ENCODE peak calls at places on chromosomes 11 and 22, in four cellular contexts. One of them, this sample, is unnamed.

GRCh38 chr11:61309739-61310138 is 14.6 kb upstream of the VWCE start:
- DNase-seq in stomach: no peak
- DNase-seq in transverse colon: no peak
- DNase-seq in K562: no peak
- DNase-seq in this sample: no peak

GRCh38 chr11:113593698-113594308 is 112.3 kb downstream of the TMPRSS5 start:
- DNase-seq in stomach: no peak
- DNase-seq in transverse colon: no peak
- DNase-seq in K562: peak; percentile 16
- DNase-seq in this sample: no peak

GRCh38 chr11:32418836-32419235 is 16.5 kb downstream of the WT1 start:
- DNase-seq in stomach: no peak
- DNase-seq in transverse colon: no peak
- DNase-seq in K562: no peak
- DNase-seq in this sample: no peak

GRCh38 chr11:61671527-61671926 is 8.7 kb upstream of the DAGLA start:
- DNase-seq in stomach: no peak
- DNase-seq in transverse colon: peak; percentile 60
- DNase-seq in K562: no peak
- DNase-seq in this sample: no peak

GRCh38 chr11:2092956-2093412 is 46.2 kb downstream of the IGF2 start:
- DNase-seq in stomach: peak; percentile 98
- DNase-seq in transverse colon: peak; percentile 71
- DNase-seq in K562: no peak
- DNase-seq in this sample: peak; percentile 25

GRCh38 chr11:69297225-69297925 is 3.4 kb downstream of the MYEOV start:
- DNase-seq in stomach: peak; percentile 92
- DNase-seq in transverse colon: peak; percentile 94
- DNase-seq in K562: peak; percentile 87
- DNase-seq in this sample: peak; percentile 93

GRCh38 chr11:118657709-118658108 is 21.7 kb downstream of the TREH start:
- DNase-seq in stomach: no peak
- DNase-seq in transverse colon: no peak
- DNase-seq in K562: no peak
- DNase-seq in this sample: no peak

GRCh38 chr11:134508219-134508990 is 96.4 kb upstream of the B3GAT1 start:
- DNase-seq in stomach: peak; percentile 20
- DNase-seq in transverse colon: no peak
- DNase-seq in K562: no peak
- DNase-seq in this sample: no peak

GRCh38 chr11:29012507-29012906 is 904.3 kb downstream of the METTL15 start:
- DNase-seq in stomach: no peak
- DNase-seq in transverse colon: no peak
- DNase-seq in K562: no peak
- DNase-seq in this sample: no peak

GRCh38 chr11:120061036-120061760 is 76.7 kb downstream of the TRIM29 start:
- DNase-seq in stomach: no peak
- DNase-seq in transverse colon: no peak
- DNase-seq in K562: no peak
- DNase-seq in this sample: no peak

GRCh38 chr11:76795285-76795935 is 12.3 kb downstream of the TSKU start:
- DNase-seq in stomach: peak; percentile 22
- DNase-seq in transverse colon: no peak
- DNase-seq in K562: no peak
- DNase-seq in this sample: no peak

GRCh38 chr22:50371101-50371648 is 28.0 kb downstream of the PPP6R2 start:
- DNase-seq in stomach: no peak
- DNase-seq in transverse colon: no peak
- DNase-seq in K562: no peak
- DNase-seq in this sample: no peak

GRCh38 chr11:1299621-1300020 is 9.8 kb downstream of the TOLLIP start:
- DNase-seq in stomach: peak; percentile 22
- DNase-seq in transverse colon: no peak
- DNase-seq in K562: no peak
- DNase-seq in this sample: no peak

GRCh38 chr11:86047275-86047991 is 21.5 kb downstream of the PICALM start:
- DNase-seq in stomach: no peak
- DNase-seq in transverse colon: no peak
- DNase-seq in K562: no peak
- DNase-seq in this sample: no peak

GRCh38 chr11:65072631-65072966 is 11.2 kb downstream of the CDCA5 start:
- DNase-seq in stomach: no peak
- DNase-seq in transverse colon: no peak
- DNase-seq in K562: no peak
- DNase-seq in this sample: no peak

GRCh38 chr11:65078151-65078550 is 5.7 kb downstream of the CDCA5 start:
- DNase-seq in stomach: peak; percentile 83
- DNase-seq in transverse colon: peak; percentile 86
- DNase-seq in K562: peak; percentile 62
- DNase-seq in this sample: no peak

GRCh38 chr11:65078786-65079342 is 5.0 kb downstream of the CDCA5 start:
- DNase-seq in stomach: no peak
- DNase-seq in transverse colon: no peak
- DNase-seq in K562: no peak
- DNase-seq in this sample: no peak

GRCh38 chr11:65071907-65072630 is 11.8 kb downstream of the CDCA5 start:
- DNase-seq in stomach: no peak
- DNase-seq in transverse colon: no peak
- DNase-seq in K562: no peak
- DNase-seq in this sample: no peak

GRCh38 chr11:65077466-65077865 is 6.4 kb downstream of the CDCA5 start:
- DNase-seq in stomach: no peak
- DNase-seq in transverse colon: no peak
- DNase-seq in K562: no peak
- DNase-seq in this sample: no peak
- TF ChIP-seq CTCF in stomach: no peak
- TF ChIP-seq CTCF in transverse colon: no peak
- TF ChIP-seq CTCF in K562: peak; percentile 6
- TF ChIP-seq CTCF in this sample: no peak

DNA sequence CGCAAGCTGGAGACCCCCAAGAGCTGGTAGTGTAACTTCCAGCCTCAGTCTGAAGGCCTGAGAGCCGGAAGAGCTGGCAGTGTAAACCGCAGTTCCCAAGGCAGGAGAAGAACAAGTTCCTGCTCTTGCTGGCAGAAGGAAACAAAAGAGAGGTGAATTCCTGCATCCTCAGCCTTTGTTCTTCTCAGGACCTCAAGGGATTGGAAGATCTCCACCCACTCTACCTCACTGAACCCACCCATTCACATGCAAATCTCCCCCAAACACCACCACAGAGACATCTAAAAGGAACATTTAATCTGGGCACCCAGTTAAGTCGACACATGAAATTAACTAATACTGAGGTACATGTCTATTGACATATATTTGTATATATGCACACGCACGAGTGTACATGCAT is 1310.3 kb downstream of the TBC1D22A start:
- DNase-seq in stomach: no peak
- DNase-seq in transverse colon: no peak
- DNase-seq in K562: no peak
- DNase-seq in this sample: no peak
- H3K27ac ChIP-seq in stomach: no peak overlapping the region
- H3K27ac ChIP-seq in transverse colon: no peak overlapping the region
- H3K27ac ChIP-seq in K562: no peak overlapping the region
- H3K27ac ChIP-seq in this sample: no peak overlapping the region

GRCh38 chr11:88398372-88399140 is 61.0 kb upstream of the CTSC start:
- DNase-seq in stomach: no peak
- DNase-seq in transverse colon: no peak
- DNase-seq in K562: no peak
- DNase-seq in this sample: no peak
- TF ChIP-seq EP300 in stomach: no peak
- TF ChIP-seq EP300 in transverse colon: no peak
- TF ChIP-seq EP300 in K562: no peak
- TF ChIP-seq EP300 in this sample: no peak

DNA sequence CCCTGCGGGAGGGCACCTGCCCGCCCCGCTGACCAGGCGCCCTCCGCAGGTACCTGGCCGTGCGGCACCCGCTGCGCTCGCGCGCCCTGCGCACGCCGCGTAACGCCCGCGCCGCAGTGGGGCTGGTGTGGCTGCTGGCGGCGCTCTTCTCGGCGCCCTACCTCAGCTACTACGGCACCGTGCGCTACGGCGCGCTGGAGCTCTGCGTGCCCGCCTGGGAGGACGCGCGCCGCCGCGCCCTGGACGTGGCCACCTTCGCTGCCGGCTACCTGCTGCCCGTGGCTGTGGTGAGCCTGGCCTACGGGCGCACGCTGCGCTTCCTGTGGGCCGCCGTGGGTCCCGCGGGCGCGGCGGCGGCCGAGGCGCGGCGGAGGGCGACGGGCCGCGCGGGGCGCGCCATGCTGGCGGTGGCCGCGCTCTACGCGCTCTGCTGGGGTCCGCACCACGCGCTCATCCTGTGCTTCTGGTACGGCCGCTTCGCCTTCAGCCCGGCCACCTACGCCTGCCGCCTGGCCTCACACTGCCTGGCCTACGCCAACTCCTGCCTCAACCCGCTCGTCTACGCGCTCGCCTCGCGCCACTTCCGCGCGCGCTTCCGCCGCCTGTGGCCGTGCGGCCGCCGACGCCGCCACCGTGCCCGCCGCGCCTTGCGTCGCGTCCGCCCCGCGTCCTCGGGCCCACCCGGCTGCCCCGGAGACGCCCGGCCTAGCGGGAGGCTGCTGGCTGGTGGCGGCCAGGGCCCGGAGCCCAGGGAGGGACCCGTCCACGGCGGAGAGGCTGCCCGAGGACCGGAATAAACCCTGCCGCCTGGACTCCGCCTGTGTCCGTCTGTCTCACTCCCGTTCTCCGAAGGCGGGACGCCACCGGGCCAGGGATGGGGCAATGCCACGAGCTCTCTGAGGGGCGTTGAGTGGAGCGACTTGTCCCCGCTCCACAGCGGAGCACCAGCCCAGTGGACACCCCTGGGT is 1.8 kb downstream of the GALR3 start:
- DNase-seq in stomach: no peak
- DNase-seq in transverse colon: no peak
- DNase-seq in K562: no peak
- DNase-seq in this sample: no peak
- TF ChIP-seq CTCF in stomach: no peak
- TF ChIP-seq CTCF in transverse colon: no peak
- TF ChIP-seq CTCF in K562: no peak
- TF ChIP-seq CTCF in this sample: no peak

GRCh38 chr22:33867118-33867863 is 53.0 kb downstream of the LARGE1 start:
- DNase-seq in stomach: peak; percentile 35
- DNase-seq in transverse colon: peak; percentile 67
- DNase-seq in K562: no peak
- DNase-seq in this sample: no peak

GRCh38 chr22:33866521-33866920 is 53.8 kb downstream of the LARGE1 start:
- DNase-seq in stomach: no peak
- DNase-seq in transverse colon: no peak
- DNase-seq in K562: no peak
- DNase-seq in this sample: no peak

GRCh38 chr22:33873186-33873585 is 47.1 kb downstream of the LARGE1 start:
- DNase-seq in stomach: peak; percentile 63
- DNase-seq in transverse colon: no peak
- DNase-seq in K562: no peak
- DNase-seq in this sample: no peak

GRCh38 chr22:33871935-33872334 is 48.3 kb downstream of the LARGE1 start:
- DNase-seq in stomach: no peak
- DNase-seq in transverse colon: no peak
- DNase-seq in K562: no peak
- DNase-seq in this sample: no peak

GRCh38 chr22:33869946-33870345 is 50.3 kb downstream of the LARGE1 start:
- DNase-seq in stomach: no peak
- DNase-seq in transverse colon: no peak
- DNase-seq in K562: no peak
- DNase-seq in this sample: no peak
- H3K27ac ChIP-seq in stomach: peak overlapping the region; percentile 16
- H3K27ac ChIP-seq in transverse colon: no peak overlapping the region
- H3K27ac ChIP-seq in K562: no peak overlapping the region
- H3K27ac ChIP-seq in this sample: peak overlapping the region; percentile 77

DNA sequence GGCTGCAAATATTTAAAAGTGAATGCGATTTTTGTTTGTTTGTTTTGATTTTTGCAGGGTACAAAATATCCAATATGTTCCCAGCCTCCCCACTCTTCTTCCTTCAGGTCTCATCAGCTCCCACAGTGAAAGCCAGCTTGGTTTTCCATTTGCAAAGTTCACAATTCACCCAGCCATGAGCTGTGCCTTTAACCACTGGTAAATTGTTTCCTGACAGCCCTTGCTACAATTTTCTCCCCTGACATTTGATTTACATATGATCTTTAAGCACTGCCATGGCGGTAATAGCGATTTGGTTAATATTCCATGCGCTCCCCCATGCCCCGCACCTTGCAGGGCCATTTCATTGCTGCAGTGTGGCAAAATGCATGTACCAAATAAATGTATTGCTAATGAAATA is 385.9 kb downstream of the MIAT start:
- DNase-seq in stomach: no peak
- DNase-seq in transverse colon: no peak
- DNase-seq in K562: no peak
- DNase-seq in this sample: no peak
- TF ChIP-seq EP300 in stomach: no peak
- TF ChIP-seq EP300 in transverse colon: no peak
- TF ChIP-seq EP300 in K562: no peak
- TF ChIP-seq EP300 in this sample: no peak

GRCh38 chr11:81237139-81237538 is 1496.5 kb downstream of the FAM181B start:
- DNase-seq in stomach: no peak
- DNase-seq in transverse colon: no peak
- DNase-seq in K562: no peak
- DNase-seq in this sample: peak; percentile 45
- TF ChIP-seq CTCF in stomach: no peak
- TF ChIP-seq CTCF in transverse colon: peak; percentile 7
- TF ChIP-seq CTCF in K562: peak; percentile 13
- TF ChIP-seq CTCF in this sample: peak; percentile 54

GRCh38 chr22:41074061-41074460 is 18.3 kb upstream of the EP300 start:
- DNase-seq in stomach: no peak
- DNase-seq in transverse colon: no peak
- DNase-seq in K562: no peak
- DNase-seq in this sample: no peak
- H3K27ac ChIP-seq in stomach: no peak overlapping the region
- H3K27ac ChIP-seq in transverse colon: no peak overlapping the region
- H3K27ac ChIP-seq in K562: no peak overlapping the region
- H3K27ac ChIP-seq in this sample: no peak overlapping the region

This sample was measured in tibial nerve.